ENCODE peak calls at places on chromosomes 7 and 10, in eight cellular contexts. One of them, this sample, is unnamed.
A peak's percentile ranks its signal among the peaks of the same experiment; 100 is the strongest.

GRCh38 chr7:47337021-47337492 is 244.9 kb downstream of the TNS3 start:
- DNase-seq in stimulated activated CD4-positive, alpha-beta T cell treated with anti-CD3 and anti-CD28 coated beads, Interleukin-4, amount 100 ng/mL, for 24 hours: no peak
- DNase-seq in H54: no peak
- DNase-seq in stimulated activated CD8-positive, alpha-beta memory T cell treated with anti-CD3 and anti-CD28 coated beads, Interleukin-15, amount 100 ng/mL, for 4 hours: no peak
- DNase-seq in NCI-H1092: no peak
- DNase-seq in upper lobe of left lung: no peak
- DNase-seq in naive thymus-derived CD4-positive, alpha-beta T cell: no peak
- DNase-seq in H4: no peak
- DNase-seq in this sample: no peak

GRCh38 chr7:80387634-80388033 is 124.2 kb downstream of the GNAT3 start:
- DNase-seq in stimulated activated CD4-positive, alpha-beta T cell treated with anti-CD3 and anti-CD28 coated beads, Interleukin-4, amount 100 ng/mL, for 24 hours: no peak
- DNase-seq in H54: no peak
- DNase-seq in stimulated activated CD8-positive, alpha-beta memory T cell treated with anti-CD3 and anti-CD28 coated beads, Interleukin-15, amount 100 ng/mL, for 4 hours: no peak
- DNase-seq in NCI-H1092: no peak
- DNase-seq in upper lobe of left lung: no peak
- DNase-seq in naive thymus-derived CD4-positive, alpha-beta T cell: no peak
- DNase-seq in H4: no peak
- DNase-seq in this sample: no peak

GRCh38 chr10:348456-348855 is 213.2 kb downstream of the ZMYND11 start:
- DNase-seq in stimulated activated CD4-positive, alpha-beta T cell treated with anti-CD3 and anti-CD28 coated beads, Interleukin-4, amount 100 ng/mL, for 24 hours: no peak
- DNase-seq in H54: no peak
- DNase-seq in stimulated activated CD8-positive, alpha-beta memory T cell treated with anti-CD3 and anti-CD28 coated beads, Interleukin-15, amount 100 ng/mL, for 4 hours: no peak
- DNase-seq in NCI-H1092: no peak
- DNase-seq in upper lobe of left lung: no peak
- DNase-seq in naive thymus-derived CD4-positive, alpha-beta T cell: no peak
- DNase-seq in H4: no peak
- DNase-seq in this sample: no peak

GRCh38 chr10:77542860-77543259 is 94.7 kb downstream of the KCNMA1 start:
- DNase-seq in stimulated activated CD4-positive, alpha-beta T cell treated with anti-CD3 and anti-CD28 coated beads, Interleukin-4, amount 100 ng/mL, for 24 hours: no peak
- DNase-seq in H54: no peak
- DNase-seq in stimulated activated CD8-positive, alpha-beta memory T cell treated with anti-CD3 and anti-CD28 coated beads, Interleukin-15, amount 100 ng/mL, for 4 hours: no peak
- DNase-seq in NCI-H1092: no peak
- DNase-seq in upper lobe of left lung: no peak
- DNase-seq in naive thymus-derived CD4-positive, alpha-beta T cell: no peak
- DNase-seq in H4: no peak
- DNase-seq in this sample: no peak

GRCh38 chr10:43039629-43040481 is 37.0 kb upstream of the RET start:
- DNase-seq in stimulated activated CD4-positive, alpha-beta T cell treated with anti-CD3 and anti-CD28 coated beads, Interleukin-4, amount 100 ng/mL, for 24 hours: no peak
- DNase-seq in H54: no peak
- DNase-seq in stimulated activated CD8-positive, alpha-beta memory T cell treated with anti-CD3 and anti-CD28 coated beads, Interleukin-15, amount 100 ng/mL, for 4 hours: no peak
- DNase-seq in NCI-H1092: no peak
- DNase-seq in upper lobe of left lung: peak; percentile 15
- DNase-seq in naive thymus-derived CD4-positive, alpha-beta T cell: no peak
- DNase-seq in H4: no peak
- DNase-seq in this sample: no peak

GRCh38 chr7:30771859-30772429 is 727 bp downstream of the MINDY4 start:
- DNase-seq in stimulated activated CD4-positive, alpha-beta T cell treated with anti-CD3 and anti-CD28 coated beads, Interleukin-4, amount 100 ng/mL, for 24 hours: no peak
- DNase-seq in H54: no peak
- DNase-seq in stimulated activated CD8-positive, alpha-beta memory T cell treated with anti-CD3 and anti-CD28 coated beads, Interleukin-15, amount 100 ng/mL, for 4 hours: no peak
- DNase-seq in NCI-H1092: no peak
- DNase-seq in upper lobe of left lung: no peak
- DNase-seq in naive thymus-derived CD4-positive, alpha-beta T cell: peak; percentile 18
- DNase-seq in H4: no peak
- DNase-seq in this sample: no peak

GRCh38 chr10:125592897-125593296 is 90.1 kb downstream of the TEX36 start:
- DNase-seq in stimulated activated CD4-positive, alpha-beta T cell treated with anti-CD3 and anti-CD28 coated beads, Interleukin-4, amount 100 ng/mL, for 24 hours: no peak
- DNase-seq in H54: no peak
- DNase-seq in stimulated activated CD8-positive, alpha-beta memory T cell treated with anti-CD3 and anti-CD28 coated beads, Interleukin-15, amount 100 ng/mL, for 4 hours: no peak
- DNase-seq in NCI-H1092: no peak
- DNase-seq in upper lobe of left lung: no peak
- DNase-seq in naive thymus-derived CD4-positive, alpha-beta T cell: no peak
- DNase-seq in H4: no peak
- DNase-seq in this sample: no peak

GRCh38 chr7:101990811-101991418 is 173.5 kb downstream of the CUX1 start:
- DNase-seq in stimulated activated CD4-positive, alpha-beta T cell treated with anti-CD3 and anti-CD28 coated beads, Interleukin-4, amount 100 ng/mL, for 24 hours: no peak
- DNase-seq in H54: no peak
- DNase-seq in stimulated activated CD8-positive, alpha-beta memory T cell treated with anti-CD3 and anti-CD28 coated beads, Interleukin-15, amount 100 ng/mL, for 4 hours: no peak
- DNase-seq in NCI-H1092: no peak
- DNase-seq in upper lobe of left lung: no peak
- DNase-seq in naive thymus-derived CD4-positive, alpha-beta T cell: no peak
- DNase-seq in H4: no peak
- DNase-seq in this sample: no peak

GRCh38 chr10:93701903-93702277 is 502 bp downstream of the FRA10AC1 start:
- DNase-seq in stimulated activated CD4-positive, alpha-beta T cell treated with anti-CD3 and anti-CD28 coated beads, Interleukin-4, amount 100 ng/mL, for 24 hours: peak; percentile 7
- DNase-seq in H54: peak; percentile 26
- DNase-seq in stimulated activated CD8-positive, alpha-beta memory T cell treated with anti-CD3 and anti-CD28 coated beads, Interleukin-15, amount 100 ng/mL, for 4 hours: no peak
- DNase-seq in NCI-H1092: no peak
- DNase-seq in upper lobe of left lung: no peak
- DNase-seq in naive thymus-derived CD4-positive, alpha-beta T cell: no peak
- DNase-seq in H4: no peak
- DNase-seq in this sample: peak; percentile 17

GRCh38 chr7:16989883-16990413 is 108.2 kb upstream of the AGR3 start:
- DNase-seq in stimulated activated CD4-positive, alpha-beta T cell treated with anti-CD3 and anti-CD28 coated beads, Interleukin-4, amount 100 ng/mL, for 24 hours: no peak
- DNase-seq in H54: peak; percentile 24
- DNase-seq in stimulated activated CD8-positive, alpha-beta memory T cell treated with anti-CD3 and anti-CD28 coated beads, Interleukin-15, amount 100 ng/mL, for 4 hours: no peak
- DNase-seq in NCI-H1092: peak; percentile 71
- DNase-seq in upper lobe of left lung: peak; percentile 86
- DNase-seq in naive thymus-derived CD4-positive, alpha-beta T cell: no peak
- DNase-seq in H4: peak; percentile 99
- DNase-seq in this sample: peak; percentile 62

GRCh38 chr7:81693894-81694293 is 76.0 kb downstream of the HGF start:
- DNase-seq in stimulated activated CD4-positive, alpha-beta T cell treated with anti-CD3 and anti-CD28 coated beads, Interleukin-4, amount 100 ng/mL, for 24 hours: no peak
- DNase-seq in H54: no peak
- DNase-seq in stimulated activated CD8-positive, alpha-beta memory T cell treated with anti-CD3 and anti-CD28 coated beads, Interleukin-15, amount 100 ng/mL, for 4 hours: no peak
- DNase-seq in NCI-H1092: no peak
- DNase-seq in upper lobe of left lung: no peak
- DNase-seq in naive thymus-derived CD4-positive, alpha-beta T cell: no peak
- DNase-seq in H4: no peak
- DNase-seq in this sample: no peak

GRCh38 chr7:42314696-42315095 is 77.7 kb upstream of the GLI3 start:
- DNase-seq in stimulated activated CD4-positive, alpha-beta T cell treated with anti-CD3 and anti-CD28 coated beads, Interleukin-4, amount 100 ng/mL, for 24 hours: no peak
- DNase-seq in H54: no peak
- DNase-seq in stimulated activated CD8-positive, alpha-beta memory T cell treated with anti-CD3 and anti-CD28 coated beads, Interleukin-15, amount 100 ng/mL, for 4 hours: no peak
- DNase-seq in NCI-H1092: no peak
- DNase-seq in upper lobe of left lung: no peak
- DNase-seq in naive thymus-derived CD4-positive, alpha-beta T cell: no peak
- DNase-seq in H4: peak; percentile 63
- DNase-seq in this sample: peak; percentile 9

GRCh38 chr10:79451046-79451699 is 5.7 kb upstream of the ZCCHC24 start:
- DNase-seq in stimulated activated CD4-positive, alpha-beta T cell treated with anti-CD3 and anti-CD28 coated beads, Interleukin-4, amount 100 ng/mL, for 24 hours: no peak
- DNase-seq in H54: no peak
- DNase-seq in stimulated activated CD8-positive, alpha-beta memory T cell treated with anti-CD3 and anti-CD28 coated beads, Interleukin-15, amount 100 ng/mL, for 4 hours: no peak
- DNase-seq in NCI-H1092: no peak
- DNase-seq in upper lobe of left lung: no peak
- DNase-seq in naive thymus-derived CD4-positive, alpha-beta T cell: no peak
- DNase-seq in H4: no peak
- DNase-seq in this sample: no peak

GRCh38 chr10:73995035-73995358 is 2.9 kb upstream of the VCL start:
- DNase-seq in stimulated activated CD4-positive, alpha-beta T cell treated with anti-CD3 and anti-CD28 coated beads, Interleukin-4, amount 100 ng/mL, for 24 hours: no peak
- DNase-seq in H54: no peak
- DNase-seq in stimulated activated CD8-positive, alpha-beta memory T cell treated with anti-CD3 and anti-CD28 coated beads, Interleukin-15, amount 100 ng/mL, for 4 hours: no peak
- DNase-seq in NCI-H1092: no peak
- DNase-seq in upper lobe of left lung: no peak
- DNase-seq in naive thymus-derived CD4-positive, alpha-beta T cell: no peak
- DNase-seq in H4: no peak
- DNase-seq in this sample: no peak

GRCh38 chr10:88071814-88072380 is 208.5 kb downstream of the PTEN start:
- DNase-seq in stimulated activated CD4-positive, alpha-beta T cell treated with anti-CD3 and anti-CD28 coated beads, Interleukin-4, amount 100 ng/mL, for 24 hours: no peak
- DNase-seq in H54: no peak
- DNase-seq in stimulated activated CD8-positive, alpha-beta memory T cell treated with anti-CD3 and anti-CD28 coated beads, Interleukin-15, amount 100 ng/mL, for 4 hours: no peak
- DNase-seq in NCI-H1092: no peak
- DNase-seq in upper lobe of left lung: peak; percentile 47
- DNase-seq in naive thymus-derived CD4-positive, alpha-beta T cell: no peak
- DNase-seq in H4: no peak
- DNase-seq in this sample: no peak

GRCh38 chr7:137625197-137625596 is 221.6 kb downstream of the DGKI start:
- DNase-seq in stimulated activated CD4-positive, alpha-beta T cell treated with anti-CD3 and anti-CD28 coated beads, Interleukin-4, amount 100 ng/mL, for 24 hours: no peak
- DNase-seq in H54: no peak
- DNase-seq in stimulated activated CD8-positive, alpha-beta memory T cell treated with anti-CD3 and anti-CD28 coated beads, Interleukin-15, amount 100 ng/mL, for 4 hours: no peak
- DNase-seq in NCI-H1092: no peak
- DNase-seq in upper lobe of left lung: no peak
- DNase-seq in naive thymus-derived CD4-positive, alpha-beta T cell: no peak
- DNase-seq in H4: no peak
- DNase-seq in this sample: peak; percentile 42

GRCh38 chr10:71838264-71839211 is 12.5 kb downstream of the PSAP start:
- DNase-seq in stimulated activated CD4-positive, alpha-beta T cell treated with anti-CD3 and anti-CD28 coated beads, Interleukin-4, amount 100 ng/mL, for 24 hours: no peak
- DNase-seq in H54: peak; percentile 93
- DNase-seq in stimulated activated CD8-positive, alpha-beta memory T cell treated with anti-CD3 and anti-CD28 coated beads, Interleukin-15, amount 100 ng/mL, for 4 hours: no peak
- DNase-seq in NCI-H1092: no peak
- DNase-seq in upper lobe of left lung: no peak
- DNase-seq in naive thymus-derived CD4-positive, alpha-beta T cell: no peak
- DNase-seq in H4: no peak
- DNase-seq in this sample: peak; percentile 29

GRCh38 chr10:77879710-77880109 is 46.8 kb downstream of the DLG5 start:
- DNase-seq in stimulated activated CD4-positive, alpha-beta T cell treated with anti-CD3 and anti-CD28 coated beads, Interleukin-4, amount 100 ng/mL, for 24 hours: no peak
- DNase-seq in H54: no peak
- DNase-seq in stimulated activated CD8-positive, alpha-beta memory T cell treated with anti-CD3 and anti-CD28 coated beads, Interleukin-15, amount 100 ng/mL, for 4 hours: no peak
- DNase-seq in NCI-H1092: no peak
- DNase-seq in upper lobe of left lung: no peak
- DNase-seq in naive thymus-derived CD4-positive, alpha-beta T cell: no peak
- DNase-seq in H4: no peak
- DNase-seq in this sample: no peak

GRCh38 chr10:26733750-26734568 is 36.5 kb downstream of the PDSS1 start:
- DNase-seq in stimulated activated CD4-positive, alpha-beta T cell treated with anti-CD3 and anti-CD28 coated beads, Interleukin-4, amount 100 ng/mL, for 24 hours: no peak
- DNase-seq in H54: no peak
- DNase-seq in stimulated activated CD8-positive, alpha-beta memory T cell treated with anti-CD3 and anti-CD28 coated beads, Interleukin-15, amount 100 ng/mL, for 4 hours: no peak
- DNase-seq in NCI-H1092: no peak
- DNase-seq in upper lobe of left lung: no peak
- DNase-seq in naive thymus-derived CD4-positive, alpha-beta T cell: no peak
- DNase-seq in H4: no peak
- DNase-seq in this sample: no peak

GRCh38 chr10:47154762-47155161 is 145.2 kb upstream of the GDF10 start:
- DNase-seq in stimulated activated CD4-positive, alpha-beta T cell treated with anti-CD3 and anti-CD28 coated beads, Interleukin-4, amount 100 ng/mL, for 24 hours: no peak
- DNase-seq in H54: no peak
- DNase-seq in stimulated activated CD8-positive, alpha-beta memory T cell treated with anti-CD3 and anti-CD28 coated beads, Interleukin-15, amount 100 ng/mL, for 4 hours: no peak
- DNase-seq in NCI-H1092: no peak
- DNase-seq in upper lobe of left lung: no peak
- DNase-seq in naive thymus-derived CD4-positive, alpha-beta T cell: no peak
- DNase-seq in H4: no peak
- DNase-seq in this sample: no peak

GRCh38 chr10:110772454-110773025 is 99.2 kb upstream of the PDCD4 start:
- DNase-seq in stimulated activated CD4-positive, alpha-beta T cell treated with anti-CD3 and anti-CD28 coated beads, Interleukin-4, amount 100 ng/mL, for 24 hours: no peak
- DNase-seq in H54: no peak
- DNase-seq in stimulated activated CD8-positive, alpha-beta memory T cell treated with anti-CD3 and anti-CD28 coated beads, Interleukin-15, amount 100 ng/mL, for 4 hours: no peak
- DNase-seq in NCI-H1092: no peak
- DNase-seq in upper lobe of left lung: no peak
- DNase-seq in naive thymus-derived CD4-positive, alpha-beta T cell: no peak
- DNase-seq in H4: no peak
- DNase-seq in this sample: no peak

GRCh38 chr7:35731349-35731748 is 36.4 kb upstream of the HERPUD2 start:
- DNase-seq in stimulated activated CD4-positive, alpha-beta T cell treated with anti-CD3 and anti-CD28 coated beads, Interleukin-4, amount 100 ng/mL, for 24 hours: no peak
- DNase-seq in H54: no peak
- DNase-seq in stimulated activated CD8-positive, alpha-beta memory T cell treated with anti-CD3 and anti-CD28 coated beads, Interleukin-15, amount 100 ng/mL, for 4 hours: no peak
- DNase-seq in NCI-H1092: no peak
- DNase-seq in upper lobe of left lung: no peak
- DNase-seq in naive thymus-derived CD4-positive, alpha-beta T cell: no peak
- DNase-seq in H4: no peak
- DNase-seq in this sample: no peak

GRCh38 chr10:78804356-78805032 is 264.3 kb upstream of the ZMIZ1 start:
- DNase-seq in stimulated activated CD4-positive, alpha-beta T cell treated with anti-CD3 and anti-CD28 coated beads, Interleukin-4, amount 100 ng/mL, for 24 hours: no peak
- DNase-seq in H54: no peak
- DNase-seq in stimulated activated CD8-positive, alpha-beta memory T cell treated with anti-CD3 and anti-CD28 coated beads, Interleukin-15, amount 100 ng/mL, for 4 hours: no peak
- DNase-seq in NCI-H1092: no peak
- DNase-seq in upper lobe of left lung: no peak
- DNase-seq in naive thymus-derived CD4-positive, alpha-beta T cell: no peak
- DNase-seq in H4: no peak
- DNase-seq in this sample: no peak

GRCh38 chr10:99467236-99467999 is 37.0 kb upstream of the GOT1 start:
- DNase-seq in stimulated activated CD4-positive, alpha-beta T cell treated with anti-CD3 and anti-CD28 coated beads, Interleukin-4, amount 100 ng/mL, for 24 hours: no peak
- DNase-seq in H54: no peak
- DNase-seq in stimulated activated CD8-positive, alpha-beta memory T cell treated with anti-CD3 and anti-CD28 coated beads, Interleukin-15, amount 100 ng/mL, for 4 hours: no peak
- DNase-seq in NCI-H1092: no peak
- DNase-seq in upper lobe of left lung: no peak
- DNase-seq in naive thymus-derived CD4-positive, alpha-beta T cell: no peak
- DNase-seq in H4: peak; percentile 22
- DNase-seq in this sample: no peak

GRCh38 chr10:127018298-127018650 is 113.0 kb downstream of the DOCK1 start:
- DNase-seq in stimulated activated CD4-positive, alpha-beta T cell treated with anti-CD3 and anti-CD28 coated beads, Interleukin-4, amount 100 ng/mL, for 24 hours: no peak
- DNase-seq in H54: no peak
- DNase-seq in stimulated activated CD8-positive, alpha-beta memory T cell treated with anti-CD3 and anti-CD28 coated beads, Interleukin-15, amount 100 ng/mL, for 4 hours: no peak
- DNase-seq in NCI-H1092: no peak
- DNase-seq in upper lobe of left lung: no peak
- DNase-seq in naive thymus-derived CD4-positive, alpha-beta T cell: no peak
- DNase-seq in H4: no peak
- DNase-seq in this sample: no peak

GRCh38 chr7:26188291-26188999 is 12.1 kb downstream of the HNRNPA2B1 start:
- DNase-seq in stimulated activated CD4-positive, alpha-beta T cell treated with anti-CD3 and anti-CD28 coated beads, Interleukin-4, amount 100 ng/mL, for 24 hours: no peak
- DNase-seq in H54: no peak
- DNase-seq in stimulated activated CD8-positive, alpha-beta memory T cell treated with anti-CD3 and anti-CD28 coated beads, Interleukin-15, amount 100 ng/mL, for 4 hours: no peak
- DNase-seq in NCI-H1092: no peak
- DNase-seq in upper lobe of left lung: no peak
- DNase-seq in naive thymus-derived CD4-positive, alpha-beta T cell: no peak
- DNase-seq in H4: no peak
- DNase-seq in this sample: no peak

GRCh38 chr10:113907166-113907565 is 52.7 kb downstream of the NHLRC2 start:
- DNase-seq in stimulated activated CD4-positive, alpha-beta T cell treated with anti-CD3 and anti-CD28 coated beads, Interleukin-4, amount 100 ng/mL, for 24 hours: no peak
- DNase-seq in H54: no peak
- DNase-seq in stimulated activated CD8-positive, alpha-beta memory T cell treated with anti-CD3 and anti-CD28 coated beads, Interleukin-15, amount 100 ng/mL, for 4 hours: no peak
- DNase-seq in NCI-H1092: no peak
- DNase-seq in upper lobe of left lung: no peak
- DNase-seq in naive thymus-derived CD4-positive, alpha-beta T cell: no peak
- DNase-seq in H4: no peak
- DNase-seq in this sample: peak; percentile 81

GRCh38 chr10:86815035-86815617 is 58.7 kb downstream of the BMPR1A start:
- DNase-seq in stimulated activated CD4-positive, alpha-beta T cell treated with anti-CD3 and anti-CD28 coated beads, Interleukin-4, amount 100 ng/mL, for 24 hours: no peak
- DNase-seq in H54: no peak
- DNase-seq in stimulated activated CD8-positive, alpha-beta memory T cell treated with anti-CD3 and anti-CD28 coated beads, Interleukin-15, amount 100 ng/mL, for 4 hours: no peak
- DNase-seq in NCI-H1092: no peak
- DNase-seq in upper lobe of left lung: no peak
- DNase-seq in naive thymus-derived CD4-positive, alpha-beta T cell: no peak
- DNase-seq in H4: no peak
- DNase-seq in this sample: no peak

This sample was measured in brain microvascular endothelial cell.